ENCODE peak calls at places on chromosomes 4 and X, in four cellular contexts. T is cardiac muscle cell, N is heart left ventricle, I is ovary. O is an unnamed sample. For H3K27me3 and H3K36me3, the result is how much of the 10 kb centered on the place peaks cover.

GRCh38 chr4:124726269-124726668 is 13.7 kb upstream of the ANKRD50 start:
- DNase-seq in T (no peak), N (no peak), I (no peak), O (no peak)

GRCh38 chrX:147803948-147804347 is 107.8 kb upstream of the FMR1 start:
- DNase-seq in T (no peak), N (no peak), I (no peak), O (peak)

GRCh38 chr4:84920591-84920990 is 45.9 kb downstream of the WDFY3 start:
- DNase-seq in T (peak), N (no peak), I (no peak), O (no peak)

GRCh38 chr4:163679189-163679588 is 184.7 kb downstream of the TMA16 start:
- DNase-seq in T (no peak), N (no peak), I (no peak), O (peak)

GRCh38 chrX:72128881-72129280 is 2.8 kb downstream of the RTL5 start:
- DNase-seq in T (peak), N (no peak), I (no peak), O (peak)

GRCh38 chrX:24426340-24426913 is 38.7 kb upstream of the PDK3 start:
- DNase-seq in T (peak), N (no peak), I (no peak), O (peak)

GRCh38 chrX:108341947-108342346 is 96.3 kb downstream of the COL4A6 start:
- DNase-seq in T (no peak), N (no peak), I (no peak), O (no peak)

GRCh38 chrX:68927178-68927577 is 98.4 kb downstream of the EFNB1 start:
- DNase-seq in T (no peak), N (no peak), I (no peak), O (no peak)

GRCh38 chrX:7252013-7252610 is 104.2 kb upstream of the PUDP start:
- DNase-seq in T (no peak), N (no peak), I (no peak), O (no peak)

GRCh38 chrX:133923113-133923512 is 62.3 kb downstream of the GPC3 start:
- DNase-seq in T (peak), N (no peak), I (no peak), O (no peak)

GRCh38 chrX:49915352-49916222 is 6.8 kb upstream of the CLCN5 start:
- DNase-seq in T (peak), N (peak), I (peak), O (peak)

GRCh38 chr4:9925750-9926439 is 95.4 kb downstream of the SLC2A9 start:
- DNase-seq in T (no peak), N (no peak), I (no peak), O (no peak)

GRCh38 chr4:81602853-81603252 is 131.1 kb upstream of the RASGEF1B start:
- DNase-seq in T (no peak), N (no peak), I (no peak), O (no peak)

GRCh38 chrX:123493857-123494256 is 239.0 kb downstream of the THOC2 start:
- DNase-seq in T (no peak), N (no peak), I (no peak), O (no peak)

GRCh38 chr4:15333692-15334633 is 93.9 kb upstream of the C1QTNF7 start:
- DNase-seq in T (no peak), N (no peak), I (no peak), O (no peak)

GRCh38 chrX:83510466-83511181 is 2.5 kb downstream of the POU3F4 start:
- DNase-seq in T (no peak), N (no peak), I (no peak), O (peak)

DNA sequence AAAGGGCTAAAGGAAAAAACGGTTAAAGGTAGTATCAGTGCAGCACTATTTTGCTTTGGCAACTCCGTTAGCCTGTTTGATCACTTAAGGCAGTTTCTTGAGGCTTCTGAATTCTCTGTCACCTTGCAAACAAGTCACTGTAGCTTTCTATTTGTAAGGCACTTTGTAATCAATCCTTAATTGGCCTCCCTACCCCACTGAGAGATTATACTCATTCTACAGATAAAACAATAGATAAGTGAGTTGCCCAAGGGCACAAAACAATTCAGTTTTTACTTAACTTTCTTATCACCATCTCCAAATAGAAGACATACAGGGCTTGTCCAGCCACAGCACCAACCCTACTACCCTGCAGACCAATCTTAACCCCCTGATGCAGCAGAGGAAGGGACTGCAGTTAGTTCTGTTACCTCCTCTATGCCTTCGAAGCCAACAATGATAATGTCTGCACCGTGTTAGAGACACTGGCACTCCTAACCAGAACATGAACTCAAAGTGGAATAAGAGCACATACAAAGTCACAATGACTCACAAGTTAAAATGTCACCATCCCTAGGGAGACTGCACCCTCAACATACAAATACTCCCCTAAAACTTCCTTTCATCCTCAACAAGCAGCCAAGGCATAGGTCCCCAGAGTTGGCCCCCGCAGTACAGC is 1.7 kb downstream of the TMEM185A start:
- DNase-seq in T (no peak), N (no peak), I (no peak), O (no peak)
- H3K4me3 ChIP-seq in T (peak), N (peak), I (no peak), O (peak)

DNA sequence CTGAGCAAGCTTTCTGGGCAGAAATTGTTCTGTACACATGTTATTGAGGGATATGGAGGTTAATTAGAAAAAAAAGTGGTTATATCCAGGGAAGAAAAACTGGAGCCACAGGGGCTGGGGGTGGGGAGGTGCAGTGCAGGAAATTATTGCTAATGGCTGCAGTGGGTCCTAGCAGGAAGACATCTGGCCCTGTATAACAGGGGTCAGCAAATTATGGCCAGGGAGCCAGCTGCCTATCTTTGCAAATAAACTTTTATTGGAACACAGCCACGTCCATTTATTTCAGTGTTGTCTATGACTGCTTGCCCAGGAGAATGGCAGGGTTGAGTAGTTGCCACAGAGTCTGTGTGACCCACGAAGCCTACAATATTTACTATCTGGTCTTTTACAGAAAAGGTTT is 23.4 kb upstream of the PRPS2 start:
- DNase-seq in T (no peak), N (no peak), I (no peak), O (no peak)
- H3K27me3 ChIP-seq in T (under half), N (under half), I (under half), O (under half)

DNA sequence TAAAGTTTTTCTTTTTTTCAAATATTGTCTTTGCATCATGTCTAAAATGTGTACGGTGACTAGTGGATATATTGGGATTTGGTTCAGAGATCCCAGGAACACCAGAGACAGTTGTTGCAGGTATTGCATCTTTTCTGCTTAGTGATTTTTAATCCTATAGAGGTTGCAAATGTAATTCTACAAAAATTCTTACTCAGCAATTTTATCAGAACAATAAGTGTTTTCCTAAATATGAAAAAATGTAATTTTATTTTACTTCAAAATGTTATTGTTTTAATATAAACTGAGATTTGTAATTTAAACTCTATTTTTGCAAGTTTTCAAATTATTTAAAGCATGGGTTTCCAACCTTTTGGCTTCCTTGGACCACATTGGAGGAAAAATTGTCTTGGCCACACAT is 8.2 kb downstream of the ZNF718 start:
- DNase-seq in T (no peak), N (no peak), I (no peak), O (no peak)
- H3K36me3 ChIP-seq in T (under half), N (under half), I (under half), O (under half)

DNA sequence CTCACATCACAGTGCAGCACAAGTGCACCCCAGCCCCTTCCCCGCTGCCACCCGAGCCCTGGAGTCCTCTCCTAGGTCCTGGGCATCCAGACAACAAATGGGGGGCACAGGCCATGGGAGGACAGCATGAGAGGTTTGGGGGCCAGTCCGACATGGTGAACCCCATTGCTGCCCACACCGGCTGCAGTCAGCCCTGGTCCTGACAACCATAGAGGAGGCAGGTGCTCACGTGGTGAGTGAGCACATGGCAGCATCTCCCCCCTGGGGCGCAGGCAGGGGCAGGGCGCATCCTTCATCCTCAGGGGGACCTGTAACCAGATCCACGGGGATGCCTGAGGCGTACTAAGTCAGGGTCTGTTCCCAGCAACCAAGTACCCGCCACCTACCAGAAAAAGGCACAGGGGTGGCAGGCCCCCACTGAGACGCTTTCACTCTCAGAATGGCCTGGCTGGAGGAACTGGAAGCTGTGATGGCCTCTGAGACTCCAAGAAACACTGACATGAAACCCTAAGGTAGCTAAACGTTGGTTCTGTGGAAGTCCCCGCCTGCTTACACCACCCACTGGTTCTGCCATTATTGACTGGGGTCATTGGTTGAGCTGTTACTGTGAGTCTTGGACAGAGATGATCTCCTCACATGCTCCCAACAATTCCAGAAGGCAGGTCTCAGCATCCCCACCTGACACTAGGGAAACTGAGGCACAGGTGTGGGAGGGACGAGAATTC is 6.5 kb downstream of the ZFYVE28 start:
- DNase-seq in T (no peak), N (no peak), I (no peak), O (no peak)
- H3K4me3 ChIP-seq in T (no peak), N (no peak), I (no peak), O (no peak)

GRCh38 chrX:153520286-153520917 is 3.0 kb downstream of the ATP2B3 start:
- DNase-seq in T (no peak), N (no peak), I (no peak), O (no peak)

GRCh38 chrX:153519569-153520285 is 2.3 kb downstream of the ATP2B3 start:
- DNase-seq in T (no peak), N (no peak), I (no peak), O (no peak)

GRCh38 chrX:153522259-153522658 is 4.8 kb downstream of the ATP2B3 start:
- DNase-seq in T (no peak), N (no peak), I (no peak), O (peak)

GRCh38 chrX:153523269-153523668 is 5.8 kb downstream of the ATP2B3 start:
- DNase-seq in T (no peak), N (no peak), I (no peak), O (no peak)

GRCh38 chrX:153521034-153521433 is 3.6 kb downstream of the ATP2B3 start:
- DNase-seq in T (no peak), N (no peak), I (no peak), O (no peak)
- H3K27me3 ChIP-seq in T (under half), N (under half), I (under half), O (under half)

DNA sequence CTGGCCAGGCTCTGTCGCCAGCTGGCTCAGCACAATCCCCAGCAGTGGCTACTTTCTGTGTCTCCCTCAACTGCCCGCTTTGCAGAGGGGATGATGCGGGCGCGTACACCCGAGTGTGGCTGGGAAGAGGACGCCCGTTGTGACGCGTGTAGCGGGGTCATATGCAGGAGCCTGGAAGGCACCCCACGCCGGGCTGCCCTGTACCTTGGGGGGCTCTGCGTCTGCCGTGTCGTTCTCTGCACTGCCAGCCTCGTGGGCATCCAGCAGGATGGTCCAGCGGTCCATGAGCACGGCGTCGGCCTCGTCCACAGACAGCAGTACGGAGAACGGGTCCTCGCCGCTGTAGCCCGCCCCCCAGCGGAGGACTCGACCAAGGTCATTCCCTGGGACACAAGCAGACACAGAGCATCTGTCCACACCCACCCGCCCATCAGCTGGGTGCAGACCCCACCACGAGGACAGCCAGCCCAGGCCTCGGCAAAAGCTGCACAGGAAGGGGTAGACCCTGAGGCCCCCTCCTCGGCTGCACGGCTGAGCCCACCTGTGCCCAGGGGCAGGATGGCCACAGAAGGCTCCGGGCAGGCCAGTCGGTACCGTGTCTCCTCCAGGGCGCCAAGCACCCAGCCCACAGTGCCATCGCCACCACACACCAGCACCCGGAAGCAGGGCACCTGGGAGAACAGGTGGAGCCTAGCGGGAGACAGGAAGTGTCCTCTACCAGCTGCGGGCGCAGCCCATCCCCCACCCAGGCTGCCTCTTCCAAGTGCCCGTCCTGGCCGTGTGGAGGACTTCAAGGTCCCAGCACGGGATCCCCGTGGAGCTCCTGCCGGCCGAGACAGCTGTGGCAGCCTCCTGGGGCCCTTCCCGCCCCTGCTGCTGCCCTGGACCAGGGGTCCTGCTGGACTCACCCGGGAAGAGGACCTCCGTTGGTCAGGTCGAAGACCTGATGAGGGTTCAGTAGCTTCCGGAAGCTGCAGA is 10.8 kb downstream of the DGKQ start:
- DNase-seq in T (no peak), N (no peak), I (no peak), O (peak)
- H3K36me3 ChIP-seq in T (under half), N (half or more), I (under half), O (under half)

O was measured in H7.